ENCODE peak calls at places on chromosomes 7 and 10, in eight cellular contexts. Y is HCT116; L is suprapubic skin; O is hepatocyte; Z is psoas muscle; M is CD8-positive, alpha-beta T cell; G is fibroblast of pulmonary artery; H is WERI-Rb-1. C is an unnamed sample.

GRCh38 chr10:1360581-1361164 is 304.5 kb downstream of the WDR37 start:
- DNase-seq in O (peak), G (no peak), H (no peak), M (no peak), L (no peak), Y (no peak), Z (no peak), C (no peak)

GRCh38 chr10:125092564-125093031 is 67.8 kb downstream of the CTBP2 start:
- DNase-seq in M (no peak), Y (no peak), H (no peak), Z (peak), G (no peak), O (no peak), L (peak), C (no peak)

GRCh38 chr10:43372751-43373445 is 1.5 kb downstream of the FXYD4 start:
- DNase-seq in L (no peak), Z (no peak), O (no peak), G (no peak), H (no peak), Y (no peak), M (no peak), C (no peak)

GRCh38 chr7:130814753-130815152 is 80.7 kb upstream of the KLF14 start:
- DNase-seq in M (no peak), Y (peak), Z (no peak), O (no peak), G (peak), L (no peak), H (no peak), C (no peak)

GRCh38 chr10:63217120-63217605 is 84.0 kb downstream of the NRBF2 start:
- DNase-seq in Y (peak), O (peak), Z (no peak), H (no peak), G (peak), M (no peak), L (no peak), C (no peak)

GRCh38 chr7:72405389-72405788 is 6.7 kb downstream of the CALN1 start:
- DNase-seq in Y (no peak), O (peak), Z (no peak), M (no peak), H (no peak), L (no peak), G (no peak), C (peak)

GRCh38 chr10:6175329-6176055 is 27.2 kb upstream of the PFKFB3 start:
- DNase-seq in L (no peak), M (no peak), Y (no peak), H (no peak), O (no peak), Z (peak), G (no peak), C (no peak)

GRCh38 chr7:1919539-1920265 is 249.6 kb downstream of the ELFN1 start:
- DNase-seq in O (peak), Z (no peak), H (no peak), M (no peak), L (no peak), G (no peak), Y (no peak), C (no peak)

GRCh38 chr7:144780071-144780608 is 55.7 kb downstream of the TPK1 start:
- DNase-seq in G (peak), L (no peak), Z (no peak), O (no peak), H (no peak), Y (peak), M (no peak), C (no peak)

GRCh38 chr10:1382711-1383110 is 326.5 kb downstream of the WDR37 start:
- DNase-seq in G (no peak), Y (no peak), M (no peak), O (no peak), Z (no peak), H (no peak), L (no peak), C (no peak)

GRCh38 chr7:8063706-8064297 is 95.2 kb downstream of the GLCCI1 start:
- DNase-seq in L (no peak), G (peak), M (no peak), O (no peak), Y (no peak), Z (no peak), H (no peak), C (no peak)

GRCh38 chr7:20826243-20826642 is 39.6 kb upstream of the SP8 start:
- DNase-seq in O (no peak), Y (no peak), M (no peak), Z (no peak), G (no peak), L (no peak), H (peak), C (no peak)

GRCh38 chr7:79880312-79880711 is 254.3 kb upstream of the GNAI1 start:
- DNase-seq in M (no peak), H (peak), Z (no peak), G (no peak), L (no peak), Y (no peak), O (no peak), C (no peak)

GRCh38 chr7:31003721-31004120 is 40.0 kb downstream of the GHRHR start:
- DNase-seq in Z (no peak), O (no peak), G (no peak), M (no peak), Y (no peak), L (no peak), H (no peak), C (no peak)

GRCh38 chr7:20197837-20198236 is 19.3 kb downstream of the MACC1 start:
- DNase-seq in M (no peak), O (no peak), H (no peak), L (no peak), Z (no peak), G (no peak), Y (peak), C (no peak)

GRCh38 chr10:69172241-69172998 is 7.6 kb upstream of the SUPV3L1 start:
- DNase-seq in L (no peak), G (no peak), Y (no peak), Z (no peak), O (no peak), H (no peak), M (no peak), C (no peak)

GRCh38 chr7:51027256-51028127 is 244.8 kb upstream of the GRB10 start:
- DNase-seq in Y (no peak), Z (no peak), M (no peak), G (no peak), H (no peak), O (no peak), L (no peak), C (no peak)

GRCh38 chr10:31075434-31075833 is 43.8 kb upstream of the ZNF438 start:
- DNase-seq in O (no peak), Z (no peak), M (no peak), G (peak), Y (no peak), H (no peak), L (no peak), C (no peak)

GRCh38 chr7:31517103-31517502 is 3.2 kb downstream of the ITPRID1 start:
- DNase-seq in L (no peak), O (no peak), G (no peak), Z (no peak), M (no peak), Y (no peak), H (no peak), C (no peak)

GRCh38 chr10:69065406-69066361 is 22.2 kb upstream of the SRGN start:
- DNase-seq in Y (no peak), L (no peak), M (no peak), H (no peak), G (peak), O (no peak), Z (peak), C (no peak)

DNA sequence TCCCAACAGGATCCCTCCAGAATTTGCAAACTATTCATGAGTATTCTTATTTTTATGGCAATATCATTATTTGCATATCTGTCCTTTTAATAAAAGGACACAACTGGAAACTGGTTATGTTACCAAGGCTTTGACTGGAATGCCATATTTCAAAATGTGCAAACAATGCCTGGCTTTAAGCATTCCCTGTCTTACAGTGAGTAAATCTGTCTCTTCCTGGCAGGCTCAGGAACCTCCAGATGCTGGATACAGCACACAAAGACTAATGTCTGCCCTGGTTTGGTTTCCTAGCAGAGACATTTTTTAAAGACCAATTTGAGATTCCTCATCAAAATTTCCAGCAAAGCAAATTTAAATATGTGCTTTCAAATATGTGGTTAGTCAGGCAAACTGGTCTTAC is 31.4 kb downstream of the RNF216 start:
- DNase-seq in M (no peak), H (no peak), O (no peak), G (peak), L (no peak), Z (no peak), Y (no peak), C (no peak)
- H3K4me3 ChIP-seq in M (no peak), H (no peak), O (no peak), G (no peak), L (no peak), Z (no peak), Y (no peak), C (no peak)

GRCh38 chr10:77756319-77757232 is 119.0 kb upstream of the KCNMA1 start:
- DNase-seq in Y (peak), M (no peak), O (peak), H (peak), G (peak), Z (peak), L (no peak), C (no peak)
- TF ChIP-seq CTCF in Y (peak), M (no peak), O (peak), H (peak), G (peak), Z (peak), L (no peak), C (peak)

DNA sequence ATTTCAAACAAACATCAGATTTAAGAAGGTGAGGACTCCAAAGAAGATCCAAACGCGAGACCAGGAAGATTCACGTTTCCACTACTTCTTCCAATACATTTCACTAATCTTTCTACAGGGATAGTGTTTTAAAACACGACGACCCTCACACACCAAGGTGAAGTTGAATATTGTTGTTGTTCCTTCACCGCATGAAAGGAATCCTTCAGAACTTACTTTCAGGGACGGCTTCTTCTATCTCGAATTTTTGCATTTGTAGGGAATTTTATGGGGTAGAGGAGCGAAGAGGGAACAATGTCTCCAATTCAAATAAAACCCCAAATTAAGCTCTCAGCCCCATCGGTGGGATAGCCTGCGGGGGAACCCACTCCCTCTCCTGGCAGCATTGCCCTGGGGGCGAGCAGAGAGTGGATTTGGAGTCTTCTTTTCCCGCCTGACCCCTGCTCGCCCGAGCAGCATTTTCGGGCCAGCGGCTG is 1.5 kb upstream of the GATA3 start:
- DNase-seq in H (no peak), M (no peak), L (no peak), O (no peak), G (no peak), Y (no peak), Z (no peak), C (no peak)
- H3K4me3 ChIP-seq in H (no peak), M (no peak), L (peak), O (no peak), G (no peak), Y (peak), Z (peak), C (no peak)

DNA sequence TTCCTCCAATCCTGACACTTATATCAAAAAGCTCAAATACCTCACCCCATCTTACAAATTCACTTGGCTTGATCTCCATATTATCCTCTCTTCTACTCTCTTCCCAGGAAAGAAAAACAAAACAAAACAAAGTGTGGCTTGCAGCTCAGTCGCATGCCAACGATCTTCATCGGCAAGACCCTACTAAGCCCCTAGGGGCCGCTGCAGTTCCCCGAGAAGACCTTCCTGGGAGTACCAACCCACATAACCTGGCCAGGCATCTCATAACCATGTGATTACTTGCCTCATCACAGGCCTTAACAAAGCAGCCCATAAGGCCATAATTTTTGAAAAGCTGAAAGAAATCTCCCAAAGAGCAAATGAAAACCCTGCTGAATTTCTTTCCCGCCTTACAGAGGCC is 103.7 kb downstream of the ZNF92 start:
- DNase-seq in M (no peak), G (no peak), Z (no peak), H (peak), L (no peak), O (peak), Y (peak), C (no peak)
- TF ChIP-seq CTCF in M (no peak), G (no peak), Z (no peak), H (peak), L (no peak), O (peak), Y (peak), C (peak)

GRCh38 chr10:89209718-89210117 is 2.6 kb upstream of the CH25H start:
- DNase-seq in G (no peak), O (no peak), Y (no peak), M (no peak), L (no peak), H (no peak), Z (no peak), C (no peak)

GRCh38 chr10:89207801-89208551 is 859 bp upstream of the CH25H start:
- DNase-seq in M (peak), Y (no peak), L (peak), Z (peak), H (peak), O (peak), G (no peak), C (no peak)

GRCh38 chr10:89207181-89207800 is at the start of gene CH25H:
- DNase-seq in H (peak), Z (peak), O (peak), Y (no peak), G (peak), L (peak), M (peak), C (no peak)

GRCh38 chr10:89204621-89205020 is 2.5 kb downstream of the CH25H start:
- DNase-seq in Y (no peak), M (no peak), O (no peak), Z (no peak), H (no peak), L (no peak), G (no peak), C (no peak)

DNA sequence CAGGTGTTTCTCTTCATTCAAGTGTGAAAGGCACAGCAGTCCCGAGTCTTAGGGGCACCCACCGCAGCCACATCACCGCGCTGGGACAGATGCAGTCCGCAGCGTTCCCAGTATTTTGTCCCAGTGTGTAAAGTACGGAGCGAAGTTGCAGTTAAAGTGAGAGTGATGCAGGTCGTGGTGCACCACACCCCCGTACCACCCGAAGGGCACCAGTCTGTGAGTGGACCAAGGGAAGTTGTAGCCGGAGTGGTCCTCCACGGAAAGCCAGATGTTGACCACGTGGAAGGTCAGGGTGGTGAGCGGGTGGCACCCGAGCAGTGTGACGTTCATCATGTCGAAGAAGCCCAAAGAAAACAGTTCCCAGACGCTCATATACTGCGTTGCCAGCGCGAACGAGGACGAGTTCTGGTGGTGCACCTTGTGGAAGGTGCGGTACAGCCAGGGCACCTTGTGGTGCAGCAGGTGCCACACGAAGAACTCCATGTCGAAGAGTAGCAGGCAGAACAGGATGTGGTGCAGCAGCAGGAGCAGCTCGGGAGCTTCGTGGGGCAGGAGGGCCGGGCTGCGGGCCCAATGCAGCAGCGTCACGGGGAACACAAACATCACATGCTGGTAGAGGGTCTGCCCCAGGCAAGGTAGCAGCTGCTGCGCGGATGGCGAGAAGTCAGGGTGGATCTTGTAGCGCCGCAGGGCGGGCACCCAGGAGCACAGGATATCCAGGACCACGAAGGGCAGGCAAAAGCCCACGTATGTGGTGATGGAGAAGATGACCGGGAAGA is 526 bp downstream of the CH25H start:
- DNase-seq in G (peak), Z (no peak), L (peak), H (no peak), M (peak), Y (no peak), O (no peak), C (no peak)
- H3K4me3 ChIP-seq in G (peak), Z (peak), L (peak), H (no peak), M (peak), Y (no peak), O (peak), C (peak)

DNA sequence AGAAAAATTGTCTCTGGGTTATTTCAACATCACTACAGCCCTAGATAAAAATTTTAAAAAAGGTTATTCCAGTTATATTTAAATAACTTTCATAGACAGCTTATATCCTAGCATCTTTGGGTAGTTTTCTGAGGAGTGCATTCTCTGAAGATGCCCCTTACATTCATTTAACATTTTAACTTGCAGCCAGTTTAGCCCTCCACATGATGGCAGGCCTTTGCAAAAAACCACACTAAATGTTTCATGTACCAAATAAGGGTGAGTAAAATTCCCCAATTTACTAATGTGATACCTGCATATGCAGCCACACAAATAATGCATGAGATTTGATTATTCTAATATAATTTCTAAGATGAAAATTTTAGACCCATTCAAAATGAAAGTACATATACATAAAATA is 108.4 kb upstream of the ZWINT start:
- DNase-seq in O (no peak), Z (no peak), H (no peak), Y (no peak), M (no peak), G (no peak), L (no peak), C (no peak)
- TF ChIP-seq CTCF in O (no peak), Z (no peak), H (no peak), Y (no peak), M (no peak), G (no peak), L (no peak), C (no peak)

DNA sequence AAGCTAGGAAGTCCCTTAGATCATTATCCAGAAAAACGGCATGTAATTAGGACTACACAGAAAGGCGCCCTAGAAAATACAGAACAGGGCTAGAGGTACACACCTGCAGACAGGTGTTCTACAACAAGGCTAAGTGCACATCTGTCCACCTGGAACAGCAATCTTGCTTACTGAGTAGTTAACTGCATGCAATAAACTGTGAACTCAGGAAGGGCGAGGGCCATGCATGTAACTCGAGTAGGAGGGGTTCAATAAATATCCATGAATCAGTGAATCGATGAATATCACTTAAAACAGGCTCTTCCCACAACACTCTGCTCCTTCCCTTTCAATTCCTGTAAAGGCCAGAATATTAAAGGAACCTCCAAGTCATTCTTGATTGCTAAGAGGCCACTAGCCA is 22.0 kb downstream of the FAM171A1 start:
- DNase-seq in G (no peak), M (no peak), Z (no peak), Y (no peak), O (no peak), L (no peak), H (no peak), C (no peak)
- H3K4me3 ChIP-seq in G (peak), M (no peak), Z (peak), Y (no peak), O (no peak), L (peak), H (no peak), C (no peak)

GRCh38 chr7:69934475-69934903 is 336.2 kb downstream of the AUTS2 start:
- DNase-seq in H (peak), Y (no peak), M (no peak), L (no peak), O (no peak), G (no peak), Z (no peak), C (no peak)

GRCh38 chr7:69941077-69941476 is 342.8 kb downstream of the AUTS2 start:
- DNase-seq in L (no peak), M (no peak), G (no peak), Y (no peak), H (no peak), Z (no peak), O (no peak), C (no peak)

GRCh38 chr7:69939317-69939716 is 341.0 kb downstream of the AUTS2 start:
- DNase-seq in H (no peak), Y (no peak), M (no peak), G (no peak), L (no peak), Z (no peak), O (no peak), C (no peak)

GRCh38 chr7:69935107-69935506 is 336.8 kb downstream of the AUTS2 start:
- DNase-seq in M (no peak), Y (no peak), Z (no peak), H (no peak), G (no peak), O (no peak), L (no peak), C (no peak)

DNA sequence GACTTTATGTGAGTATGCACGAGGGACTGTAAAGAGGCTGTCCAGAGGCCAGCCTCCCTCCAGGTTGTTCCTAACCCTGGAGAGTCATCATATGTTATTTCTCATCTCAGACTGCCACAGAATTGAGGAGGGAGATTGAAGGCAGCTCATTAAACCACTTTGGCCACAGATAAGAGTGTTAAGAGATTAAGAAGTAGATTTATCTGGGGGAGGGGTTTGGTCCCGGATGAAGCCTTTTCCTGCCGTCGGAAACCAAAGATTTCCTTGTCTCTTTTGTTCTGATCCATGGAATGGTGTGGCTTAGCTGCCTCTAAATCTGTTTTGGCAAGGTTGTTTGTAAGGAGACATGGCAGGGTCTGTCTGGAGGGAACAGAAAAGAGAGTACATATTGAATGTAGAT is 338.8 kb downstream of the AUTS2 start:
- DNase-seq in H (peak), O (no peak), Z (no peak), L (no peak), M (no peak), Y (no peak), G (no peak), C (no peak)
- TF ChIP-seq CTCF in H (no peak), O (no peak), Z (no peak), L (no peak), M (no peak), Y (no peak), G (no peak), C (no peak)